ENCODE peak calls at places on chromosomes 3 and 15, in seven cellular contexts. N is pancreas, W is adrenal gland, Z is psoas muscle, B is H9, G is lung, T is heart left ventricle. K is an unnamed sample.

GRCh38 chr15:29820802-29821160 is 1.5 kb downstream of the TJP1 start:
- DNase-seq in N (no peak), W (no peak), Z (no peak), B (no peak), G (no peak), T (no peak), K (no peak)

GRCh38 chr3:176934698-176935097 is 262.6 kb downstream of the TBL1XR1 start:
- DNase-seq in N (no peak), W (no peak), Z (no peak), B (no peak), G (no peak), T (no peak), K (no peak)

GRCh38 chr3:73351423-73352071 is 273.2 kb downstream of the PDZRN3 start:
- DNase-seq in N (no peak), W (no peak), Z (no peak), B (no peak), G (no peak), T (peak; percentile 53), K (no peak)

GRCh38 chr15:52822475-52822874 is 32.3 kb upstream of the ONECUT1 start:
- DNase-seq in N (no peak), W (no peak), Z (no peak), B (no peak), G (peak; percentile 56), T (no peak), K (no peak)

GRCh38 chr3:42612928-42613327 is 12.4 kb downstream of the NKTR start:
- DNase-seq in N (no peak), W (no peak), Z (no peak), B (no peak), G (no peak), T (no peak), K (no peak)

GRCh38 chr3:14812196-14812785 is 6.5 kb upstream of the FGD5 start:
- DNase-seq in N (no peak), W (no peak), Z (peak; percentile 45), B (no peak), G (no peak), T (no peak), K (no peak)

GRCh38 chr15:78307977-78308376 is 8.6 kb upstream of the SKIC8 start:
- DNase-seq in N (no peak), W (no peak), Z (no peak), B (no peak), G (no peak), T (no peak), K (no peak)

GRCh38 chr3:188197388-188197847 is 43.5 kb downstream of the LPP start:
- DNase-seq in N (no peak), W (peak; percentile 72), Z (no peak), B (no peak), G (no peak), T (peak; percentile 44), K (peak; percentile 60)

GRCh38 chr3:151919030-151919328 is 45.5 kb downstream of the SUCNR1 start:
- DNase-seq in N (no peak), W (no peak), Z (no peak), B (no peak), G (no peak), T (no peak), K (no peak)

GRCh38 chr15:32704343-32705076 is 13.3 kb upstream of the GREM1 start:
- DNase-seq in N (no peak), W (no peak), Z (no peak), B (no peak), G (no peak), T (no peak), K (no peak)

GRCh38 chr3:9147215-9147895 is 102.1 kb downstream of the SRGAP3 start:
- DNase-seq in N (no peak), W (no peak), Z (no peak), B (no peak), G (no peak), T (no peak), K (no peak)

GRCh38 chr3:194871864-194872668 is 186.4 kb downstream of the FAM43A start:
- DNase-seq in N (no peak), W (peak; percentile 69), Z (peak; percentile 64), B (no peak), G (no peak), T (no peak), K (no peak)

DNA sequence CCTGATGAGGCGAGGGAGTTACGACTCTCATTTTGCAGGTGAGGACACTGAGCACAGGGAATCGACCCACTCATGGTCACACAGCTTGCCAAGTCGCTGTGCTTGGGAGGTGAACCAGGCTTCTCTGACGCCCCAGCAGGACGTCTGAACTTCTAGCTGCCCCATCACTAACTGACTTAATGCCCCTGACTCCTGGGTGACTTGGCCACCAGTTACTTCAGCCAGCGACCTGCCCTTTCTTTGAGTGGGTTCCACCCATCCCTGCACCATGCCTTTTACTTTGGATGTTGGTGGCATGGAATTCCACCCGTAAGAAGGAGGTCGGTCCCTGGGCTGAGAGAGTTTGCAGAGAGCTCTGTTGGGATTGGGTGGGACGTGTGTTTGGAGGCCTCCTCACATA is 54.8 kb downstream of the FLNB start:
- DNase-seq in N (no peak), W (peak; percentile 50), Z (no peak), B (no peak), G (no peak), T (no peak), K (no peak)
- H3K4me1 ChIP-seq in N (peaks cover 39% of the 10 kb centered on the region), W (peaks cover 41% of the 10 kb centered on the region), Z (peaks cover 3% of the 10 kb centered on the region), B (peaks cover 30% of the 10 kb centered on the region), G (peaks cover 9% of the 10 kb centered on the region), T (peaks cover 42% of the 10 kb centered on the region), K (peaks cover 44% of the 10 kb centered on the region)

GRCh38 chr3:107913671-107914070 is 177.2 kb downstream of the CD47 start:
- DNase-seq in N (no peak), W (no peak), Z (no peak), B (no peak), G (no peak), T (no peak), K (no peak)

GRCh38 chr3:107916166-107916565 is 174.7 kb downstream of the CD47 start:
- DNase-seq in N (no peak), W (no peak), Z (no peak), B (no peak), G (no peak), T (no peak), K (no peak)

GRCh38 chr3:107910713-107911259 is 180.0 kb downstream of the CD47 start:
- DNase-seq in N (no peak), W (no peak), Z (no peak), B (no peak), G (no peak), T (no peak), K (no peak)

GRCh38 chr3:107911337-107912000 is 179.4 kb downstream of the CD47 start:
- DNase-seq in N (no peak), W (no peak), Z (no peak), B (no peak), G (no peak), T (no peak), K (no peak)
- TF ChIP-seq CTCF in N (no peak), W (no peak), Z (no peak), B (no peak), G (no peak), T (no peak), K (no peak)

DNA sequence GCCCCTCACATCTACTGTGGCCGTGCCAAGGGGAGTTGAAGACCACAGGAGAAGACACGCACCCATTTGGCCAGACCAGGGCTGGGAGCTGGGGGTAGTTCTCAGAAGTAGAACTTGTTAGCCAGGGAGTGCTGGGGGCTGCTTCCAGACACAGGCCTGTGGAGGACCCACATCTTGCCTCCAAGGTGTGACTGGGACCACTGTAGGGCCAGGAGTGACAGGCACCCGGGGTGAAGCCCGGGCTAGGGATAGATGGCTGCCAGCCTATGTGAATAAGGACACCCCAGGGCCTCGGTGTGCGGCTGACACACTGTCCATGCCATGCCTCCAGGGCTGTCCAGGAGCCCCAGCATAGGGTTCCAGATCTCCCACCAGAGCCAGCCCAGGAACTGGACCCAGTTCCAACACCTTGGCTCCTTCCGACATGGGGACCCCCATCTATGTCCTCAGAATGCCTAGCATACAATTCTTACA is 1.8 kb downstream of the ANPEP start:
- DNase-seq in N (no peak), W (no peak), Z (peak; percentile 34), B (no peak), G (no peak), T (no peak), K (no peak)
- H3K27ac ChIP-seq in N (no peak overlapping the region), W (no peak overlapping the region), Z (no peak overlapping the region), B (no peak overlapping the region), G (no peak overlapping the region), T (no peak overlapping the region), K (peak overlapping the region; percentile 36)

GRCh38 chr15:58475573-58476524 is 44.1 kb downstream of the LIPC start:
- DNase-seq in N (no peak), W (no peak), Z (no peak), B (no peak), G (no peak), T (no peak), K (peak; percentile 77)

GRCh38 chr15:58472821-58473581 is 41.2 kb downstream of the LIPC start:
- DNase-seq in N (no peak), W (no peak), Z (no peak), B (no peak), G (no peak), T (no peak), K (no peak)

GRCh38 chr15:58473720-58474119 is 41.9 kb downstream of the LIPC start:
- DNase-seq in N (no peak), W (no peak), Z (no peak), B (no peak), G (no peak), T (no peak), K (no peak)

GRCh38 chr15:58476525-58477162 is 44.9 kb downstream of the LIPC start:
- DNase-seq in N (no peak), W (no peak), Z (no peak), B (no peak), G (no peak), T (no peak), K (no peak)

DNA sequence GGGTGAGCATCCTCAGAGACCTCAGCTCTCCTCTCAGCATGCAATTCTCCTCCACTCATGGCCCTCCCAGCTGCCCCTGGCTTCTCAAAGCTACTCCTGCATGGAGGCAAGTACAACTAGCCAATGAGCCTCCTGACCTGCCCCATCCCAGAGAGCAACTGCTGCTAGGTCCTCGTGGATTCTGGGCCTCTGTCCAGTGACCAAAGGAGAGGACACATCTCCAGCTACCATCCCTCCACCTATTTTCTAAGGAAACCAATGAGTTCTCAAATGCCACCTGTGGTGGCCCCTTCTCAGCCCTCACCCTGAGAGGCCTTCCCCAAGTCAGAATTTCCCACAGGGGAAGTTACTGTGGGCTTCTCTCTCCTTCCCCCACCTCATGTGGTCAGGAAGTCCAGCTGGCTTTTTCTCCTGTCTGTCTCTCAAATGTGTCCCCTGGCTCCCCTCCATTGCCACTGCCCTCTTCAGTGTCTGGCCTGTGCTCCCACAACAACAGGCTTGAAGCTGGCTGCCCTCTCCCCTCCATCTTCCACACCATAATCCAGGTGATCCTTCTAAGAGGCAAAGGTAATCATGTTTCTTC is 43.0 kb downstream of the LIPC start:
- DNase-seq in N (no peak), W (no peak), Z (no peak), B (no peak), G (no peak), T (no peak), K (no peak)
- H3K4me1 ChIP-seq in N (no peaks in the 10 kb centered on the region), W (no peaks in the 10 kb centered on the region), Z (no peaks in the 10 kb centered on the region), B (no peaks in the 10 kb centered on the region), G (peaks cover 22% of the 10 kb centered on the region), T (peaks cover 33% of the 10 kb centered on the region), K (no peaks in the 10 kb centered on the region)